ENCODE peak calls at places on chromosome 10, in four cellular contexts. One of them, this sample, is unnamed.

GRCh38 chr10:26090762-26091161 is 125.8 kb upstream of the GAD2 start:
- DNase-seq in SK-N-SH: no peak
- DNase-seq in HCT116: no peak
- DNase-seq in GM12878: no peak
- DNase-seq in this sample: no peak

GRCh38 chr10:62384057-62384446 is 9.9 kb downstream of the ZNF365 start:
- DNase-seq in SK-N-SH: no peak
- DNase-seq in HCT116: peak; percentile 85
- DNase-seq in GM12878: peak; percentile 5
- DNase-seq in this sample: no peak

GRCh38 chr10:113135025-113135424 is 185.0 kb downstream of the TCF7L2 start:
- DNase-seq in SK-N-SH: no peak
- DNase-seq in HCT116: no peak
- DNase-seq in GM12878: no peak
- DNase-seq in this sample: no peak

GRCh38 chr10:13382759-13383753 is 35.0 kb upstream of the SEPHS1 start:
- DNase-seq in SK-N-SH: no peak
- DNase-seq in HCT116: no peak
- DNase-seq in GM12878: no peak
- DNase-seq in this sample: peak; percentile 42

GRCh38 chr10:125953778-125954385 is 57.5 kb downstream of the FANK1 start:
- DNase-seq in SK-N-SH: no peak
- DNase-seq in HCT116: no peak
- DNase-seq in GM12878: no peak
- DNase-seq in this sample: no peak

GRCh38 chr10:32070645-32071044 is 14.4 kb upstream of the KIF5B start:
- DNase-seq in SK-N-SH: no peak
- DNase-seq in HCT116: no peak
- DNase-seq in GM12878: no peak
- DNase-seq in this sample: no peak

GRCh38 chr10:63192826-63193225 is 59.7 kb downstream of the NRBF2 start:
- DNase-seq in SK-N-SH: no peak
- DNase-seq in HCT116: no peak
- DNase-seq in GM12878: no peak
- DNase-seq in this sample: peak; percentile 9

GRCh38 chr10:24115403-24115802 is 93.5 kb upstream of the KIAA1217 start:
- DNase-seq in SK-N-SH: no peak
- DNase-seq in HCT116: no peak
- DNase-seq in GM12878: no peak
- DNase-seq in this sample: no peak

GRCh38 chr10:6456067-6456466 is 124.0 kb downstream of the PRKCQ start:
- DNase-seq in SK-N-SH: no peak
- DNase-seq in HCT116: no peak
- DNase-seq in GM12878: no peak
- DNase-seq in this sample: no peak

GRCh38 chr10:97366572-97366971 is 32.0 kb upstream of the FRAT2 start:
- DNase-seq in SK-N-SH: no peak
- DNase-seq in HCT116: no peak
- DNase-seq in GM12878: no peak
- DNase-seq in this sample: no peak

GRCh38 chr10:34530778-34531177 is 284.3 kb downstream of the PARD3 start:
- DNase-seq in SK-N-SH: no peak
- DNase-seq in HCT116: no peak
- DNase-seq in GM12878: no peak
- DNase-seq in this sample: no peak

GRCh38 chr10:122149607-122150505 is 121.2 kb upstream of the BTBD16 start:
- DNase-seq in SK-N-SH: no peak
- DNase-seq in HCT116: no peak
- DNase-seq in GM12878: no peak
- DNase-seq in this sample: no peak

GRCh38 chr10:76973091-76973514 is 664.5 kb downstream of the KCNMA1 start:
- DNase-seq in SK-N-SH: no peak
- DNase-seq in HCT116: no peak
- DNase-seq in GM12878: no peak
- DNase-seq in this sample: no peak

DNA sequence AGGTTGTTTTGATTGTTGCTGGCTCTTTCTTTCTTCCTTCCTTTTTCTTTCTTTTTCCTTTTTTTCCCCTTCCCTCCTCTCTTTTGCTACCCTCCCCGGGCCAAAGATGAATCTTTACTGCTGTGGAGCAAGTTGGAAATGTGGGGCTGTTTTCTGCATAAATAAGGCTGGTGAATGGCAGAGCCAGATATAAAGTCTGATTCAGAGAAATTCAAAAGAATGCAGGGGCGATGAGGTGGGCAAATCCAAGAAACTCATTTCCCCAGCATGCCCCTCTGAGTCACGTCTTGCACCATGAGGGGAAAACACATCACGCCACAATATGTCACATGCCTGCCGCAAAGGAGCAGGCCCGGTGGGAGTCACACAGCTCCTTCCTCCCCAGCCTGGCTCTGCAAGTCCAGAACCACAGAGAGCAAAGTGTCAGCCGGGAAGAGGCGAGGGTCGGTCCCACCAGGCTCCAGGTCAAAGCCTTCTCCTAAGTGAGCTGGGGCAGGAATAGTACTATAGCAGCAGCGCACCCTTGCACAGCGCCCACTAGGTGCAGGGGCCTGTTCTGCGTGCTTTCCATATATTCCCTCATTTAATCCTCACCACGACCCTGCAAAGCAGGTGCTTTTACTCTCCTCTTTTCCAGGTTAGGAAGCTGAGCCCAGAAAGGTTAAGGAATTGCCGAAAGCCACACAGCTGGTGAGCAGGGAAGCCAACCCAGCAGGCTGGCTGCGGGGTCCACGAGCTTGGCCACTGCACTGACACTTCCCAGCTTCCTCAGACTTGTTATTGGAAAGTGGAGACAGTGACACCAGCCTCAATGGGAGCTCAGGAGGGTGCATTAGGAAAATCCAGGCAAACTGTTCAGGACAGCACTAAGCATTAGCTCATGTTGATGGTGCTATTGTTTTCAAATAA is 94.1 kb upstream of the ZMIZ1 start:
- DNase-seq in SK-N-SH: peak; percentile 70
- DNase-seq in HCT116: peak; percentile 47
- DNase-seq in GM12878: no peak
- DNase-seq in this sample: peak; percentile 84
- TF ChIP-seq RAD21 in SK-N-SH: peak; percentile 48
- TF ChIP-seq RAD21 in HCT116: no peak
- TF ChIP-seq RAD21 in GM12878: no peak
- TF ChIP-seq RAD21 in this sample: peak; percentile 47

GRCh38 chr10:86644412-86645110 is 9.8 kb upstream of the OPN4 start:
- DNase-seq in SK-N-SH: peak; percentile 29
- DNase-seq in HCT116: no peak
- DNase-seq in GM12878: peak; percentile 20
- DNase-seq in this sample: no peak
- TF ChIP-seq RAD21 in SK-N-SH: no peak
- TF ChIP-seq RAD21 in HCT116: peak; percentile 51
- TF ChIP-seq RAD21 in GM12878: peak; percentile 11
- TF ChIP-seq RAD21 in this sample: no peak

DNA sequence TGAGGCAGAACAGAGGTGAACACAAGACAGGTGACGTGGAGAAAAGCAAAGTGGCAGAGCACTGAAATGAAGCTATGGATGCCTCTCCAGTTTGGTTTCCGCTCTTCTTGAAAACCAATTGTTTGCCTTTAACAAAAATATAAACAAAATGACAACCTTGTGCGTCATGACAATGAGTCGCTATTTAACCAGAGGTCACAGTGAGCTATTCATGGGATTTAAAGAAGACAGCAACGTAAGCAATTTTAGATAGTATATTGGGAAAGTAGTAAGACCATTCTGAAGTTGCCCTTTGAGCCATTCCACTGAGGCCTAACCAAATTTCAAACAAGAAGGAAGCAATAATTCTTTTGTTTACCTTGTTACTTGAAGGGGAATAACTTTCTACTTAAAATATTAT is 15.2 kb upstream of the LRRTM3 start:
- DNase-seq in SK-N-SH: no peak
- DNase-seq in HCT116: no peak
- DNase-seq in GM12878: no peak
- DNase-seq in this sample: no peak
- TF ChIP-seq RAD21 in SK-N-SH: no peak
- TF ChIP-seq RAD21 in HCT116: no peak
- TF ChIP-seq RAD21 in GM12878: no peak
- TF ChIP-seq RAD21 in this sample: no peak

GRCh38 chr10:123974406-123974805 is 82.8 kb upstream of the CPXM2 start:
- DNase-seq in SK-N-SH: no peak
- DNase-seq in HCT116: peak; percentile 99
- DNase-seq in GM12878: no peak
- DNase-seq in this sample: peak; percentile 54
- TF ChIP-seq RAD21 in SK-N-SH: no peak
- TF ChIP-seq RAD21 in HCT116: no peak
- TF ChIP-seq RAD21 in GM12878: no peak
- TF ChIP-seq RAD21 in this sample: no peak

DNA sequence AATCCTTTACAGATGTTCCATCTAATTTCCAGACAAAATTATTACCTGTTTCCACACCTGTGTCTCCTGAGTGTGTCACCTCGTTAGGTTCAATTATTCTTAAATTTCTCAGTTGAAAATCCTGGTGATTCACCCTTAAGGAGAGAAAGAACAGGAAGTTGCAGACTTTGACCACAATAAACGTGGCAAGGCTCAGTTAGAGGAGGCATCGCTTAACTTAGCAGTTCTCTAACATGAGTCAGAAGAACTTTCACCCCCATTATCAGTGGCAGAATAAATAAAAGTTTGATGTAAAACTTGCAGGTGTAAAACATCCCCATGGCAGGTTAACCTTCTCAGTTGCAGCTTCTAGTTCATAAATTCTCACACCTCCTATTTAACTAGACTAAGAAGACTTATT is 8.3 kb downstream of the XPNPEP1 start:
- DNase-seq in SK-N-SH: no peak
- DNase-seq in HCT116: peak; percentile 62
- DNase-seq in GM12878: peak; percentile 41
- DNase-seq in this sample: peak; percentile 18
- TF ChIP-seq RAD21 in SK-N-SH: no peak
- TF ChIP-seq RAD21 in HCT116: peak; percentile 7
- TF ChIP-seq RAD21 in GM12878: no peak
- TF ChIP-seq RAD21 in this sample: no peak

GRCh38 chr10:86374664-86375063 is 8.1 kb upstream of the GRID1 start:
- DNase-seq in SK-N-SH: peak; percentile 53
- DNase-seq in HCT116: no peak
- DNase-seq in GM12878: no peak
- DNase-seq in this sample: no peak
- TF ChIP-seq RAD21 in SK-N-SH: no peak
- TF ChIP-seq RAD21 in HCT116: no peak
- TF ChIP-seq RAD21 in GM12878: no peak
- TF ChIP-seq RAD21 in this sample: no peak

GRCh38 chr10:944034-944831 is 12.7 kb upstream of the LARP4B start:
- DNase-seq in SK-N-SH: no peak
- DNase-seq in HCT116: no peak
- DNase-seq in GM12878: no peak
- DNase-seq in this sample: no peak
- TF ChIP-seq RAD21 in SK-N-SH: no peak
- TF ChIP-seq RAD21 in HCT116: no peak
- TF ChIP-seq RAD21 in GM12878: no peak
- TF ChIP-seq RAD21 in this sample: no peak

GRCh38 chr10:98377001-98377400 is 38.0 kb downstream of the PYROXD2 start:
- DNase-seq in SK-N-SH: no peak
- DNase-seq in HCT116: no peak
- DNase-seq in GM12878: no peak
- DNase-seq in this sample: no peak

GRCh38 chr10:98373691-98374090 is 41.3 kb downstream of the PYROXD2 start:
- DNase-seq in SK-N-SH: no peak
- DNase-seq in HCT116: no peak
- DNase-seq in GM12878: no peak
- DNase-seq in this sample: no peak

GRCh38 chr10:98376485-98376884 is 38.5 kb downstream of the PYROXD2 start:
- DNase-seq in SK-N-SH: no peak
- DNase-seq in HCT116: no peak
- DNase-seq in GM12878: no peak
- DNase-seq in this sample: no peak

GRCh38 chr10:98373260-98373659 is 41.7 kb downstream of the PYROXD2 start:
- DNase-seq in SK-N-SH: no peak
- DNase-seq in HCT116: no peak
- DNase-seq in GM12878: no peak
- DNase-seq in this sample: no peak

GRCh38 chr10:98374176-98374969 is 40.6 kb downstream of the PYROXD2 start:
- DNase-seq in SK-N-SH: no peak
- DNase-seq in HCT116: no peak
- DNase-seq in GM12878: no peak
- DNase-seq in this sample: no peak
- TF ChIP-seq RAD21 in SK-N-SH: no peak
- TF ChIP-seq RAD21 in HCT116: no peak
- TF ChIP-seq RAD21 in GM12878: no peak
- TF ChIP-seq RAD21 in this sample: no peak

GRCh38 chr10:71345720-71346119 is 26.7 kb downstream of the SLC29A3 start:
- DNase-seq in SK-N-SH: no peak
- DNase-seq in HCT116: no peak
- DNase-seq in GM12878: no peak
- DNase-seq in this sample: no peak

GRCh38 chr10:71349401-71349800 is 30.3 kb downstream of the SLC29A3 start:
- DNase-seq in SK-N-SH: no peak
- DNase-seq in HCT116: no peak
- DNase-seq in GM12878: no peak
- DNase-seq in this sample: no peak

GRCh38 chr10:71346731-71347130 is 27.7 kb downstream of the SLC29A3 start:
- DNase-seq in SK-N-SH: no peak
- DNase-seq in HCT116: no peak
- DNase-seq in GM12878: no peak
- DNase-seq in this sample: no peak

GRCh38 chr10:71348850-71349249 is 29.8 kb downstream of the SLC29A3 start:
- DNase-seq in SK-N-SH: no peak
- DNase-seq in HCT116: no peak
- DNase-seq in GM12878: no peak
- DNase-seq in this sample: no peak

GRCh38 chr10:71347587-71348395 is 28.7 kb downstream of the SLC29A3 start:
- DNase-seq in SK-N-SH: no peak
- DNase-seq in HCT116: no peak
- DNase-seq in GM12878: no peak
- DNase-seq in this sample: no peak
- TF ChIP-seq RAD21 in SK-N-SH: no peak
- TF ChIP-seq RAD21 in HCT116: no peak
- TF ChIP-seq RAD21 in GM12878: no peak
- TF ChIP-seq RAD21 in this sample: no peak